ENCODE peak calls at places on chromosomes 4 and X, in eight cellular contexts. R, P, N, X, S, K, Z and H are unnamed samples.

GRCh38 chr4:4443821-4444220 is 56.9 kb downstream of the NSG1 start:
- DNase-seq in R (no peak), P (peak; percentile 68), N (peak; percentile 19), X (peak; percentile 56), S (no peak), K (no peak), Z (no peak), H (no peak)

GRCh38 chr4:92299152-92299551 is 4.6 kb upstream of the GRID2 start:
- DNase-seq in R (no peak), P (no peak), N (no peak), X (no peak), S (no peak), K (no peak), Z (no peak), H (no peak)

GRCh38 chr4:169439244-169439643 is 168.5 kb upstream of the SH3RF1 start:
- DNase-seq in R (no peak), P (peak; percentile 15), N (no peak), X (no peak), S (peak; percentile 6), K (no peak), Z (no peak), H (no peak)

GRCh38 chr4:32106767-32107166 is 1386.6 kb downstream of the PCDH7 start:
- DNase-seq in R (no peak), P (no peak), N (no peak), X (no peak), S (no peak), K (no peak), Z (no peak), H (no peak)

GRCh38 chr4:8771666-8772065 is 100.0 kb downstream of the HMX1 start:
- DNase-seq in R (no peak), P (no peak), N (no peak), X (no peak), S (no peak), K (no peak), Z (no peak), H (no peak)

GRCh38 chr4:179751669-179752068 is 2309.4 kb upstream of the AGA start:
- DNase-seq in R (no peak), P (no peak), N (no peak), X (no peak), S (no peak), K (no peak), Z (no peak), H (no peak)

GRCh38 chr4:7414736-7415510 is 19.8 kb downstream of the PSAPL1 start:
- DNase-seq in R (no peak), P (no peak), N (no peak), X (no peak), S (no peak), K (no peak), Z (no peak), H (no peak)

GRCh38 chr4:29756966-29757365 is 963.2 kb upstream of the PCDH7 start:
- DNase-seq in R (no peak), P (no peak), N (no peak), X (no peak), S (no peak), K (no peak), Z (no peak), H (no peak)

GRCh38 chr4:95507147-95507546 is 41.6 kb downstream of the UNC5C start:
- DNase-seq in R (no peak), P (no peak), N (no peak), X (no peak), S (no peak), K (no peak), Z (no peak), H (no peak)

GRCh38 chr4:14528921-14529320 is 473.4 kb upstream of the CPEB2 start:
- DNase-seq in R (no peak), P (no peak), N (no peak), X (no peak), S (no peak), K (no peak), Z (no peak), H (no peak)

GRCh38 chrX:15947648-15948317 is 93.2 kb upstream of the AP1S2 start:
- DNase-seq in R (no peak), P (peak; percentile 69), N (no peak), X (peak; percentile 55), S (no peak), K (peak; percentile 38), Z (no peak), H (no peak)